ENCODE peak calls at places on chromosomes 1 and 21, in five cellular contexts. J is GM12878, L is SK-N-SH, U is endothelial cell of umbilical vein, Q is breast epithelium. M is an unnamed sample.

GRCh38 chr1:2151252-2151651 is 43.3 kb downstream of the FAAP20 start:
- DNase-seq in J (no peak), L (no peak), U (no peak), Q (no peak), M (no peak)

GRCh38 chr1:184407816-184408510 is 21.1 kb downstream of the C1orf21 start:
- DNase-seq in J (no peak), L (no peak), U (no peak), Q (no peak), M (no peak)

GRCh38 chr1:17665950-17666720 is 89.0 kb upstream of the ACTL8 start:
- DNase-seq in J (no peak), L (no peak), U (no peak), Q (no peak), M (no peak)

GRCh38 chr1:161905269-161905884 is 118.3 kb downstream of the OLFML2B start:
- DNase-seq in J (no peak), L (peak), U (peak), Q (no peak), M (no peak)

GRCh38 chr1:25028910-25029599 is 99.0 kb upstream of the RUNX3 start:
- DNase-seq in J (no peak), L (no peak), U (no peak), Q (no peak), M (peak)

GRCh38 chr1:154715385-154715784 is 107.4 kb upstream of the ADAR start:
- DNase-seq in J (no peak), L (no peak), U (no peak), Q (no peak), M (no peak)

GRCh38 chr1:114551400-114551799 is 30.0 kb downstream of the BCAS2 start:
- DNase-seq in J (no peak), L (no peak), U (no peak), Q (no peak), M (no peak)

GRCh38 chr21:27189870-27190269 is 223.0 kb upstream of the ADAMTS5 start:
- DNase-seq in J (no peak), L (no peak), U (no peak), Q (no peak), M (no peak)

GRCh38 chr1:1349256-1350012 is at the start of gene DVL1:
- DNase-seq in J (no peak), L (peak), U (peak), Q (no peak), M (peak)

GRCh38 chr1:26950602-26951001 is 9.7 kb downstream of the KDF1 start:
- DNase-seq in J (no peak), L (no peak), U (no peak), Q (no peak), M (no peak)

GRCh38 chr1:30682396-30683275 is 40.7 kb downstream of the MATN1 start:
- DNase-seq in J (no peak), L (no peak), U (no peak), Q (peak), M (no peak)

GRCh38 chr1:45327644-45328515 is 1.2 kb downstream of the HPDL start:
- DNase-seq in J (no peak), L (peak), U (no peak), Q (no peak), M (no peak)

GRCh38 chr1:198167436-198167934 is 10.7 kb downstream of the NEK7 start:
- DNase-seq in J (peak), L (no peak), U (peak), Q (no peak), M (no peak)

GRCh38 chr1:115781343-115781742 is 12.8 kb upstream of the CASQ2 start:
- DNase-seq in J (no peak), L (no peak), U (no peak), Q (no peak), M (no peak)

GRCh38 chr1:32500387-32501209 is 35.7 kb downstream of the ZBTB8B start:
- DNase-seq in J (no peak), L (peak), U (peak), Q (peak), M (peak)

GRCh38 chr1:167821969-167822685 is 91.8 kb downstream of the ADCY10 start:
- DNase-seq in J (no peak), L (no peak), U (no peak), Q (no peak), M (no peak)

GRCh38 chr1:16618719-16619118 is 5.4 kb upstream of the NBPF1 start:
- DNase-seq in J (no peak), L (peak), U (no peak), Q (peak), M (no peak)

DNA sequence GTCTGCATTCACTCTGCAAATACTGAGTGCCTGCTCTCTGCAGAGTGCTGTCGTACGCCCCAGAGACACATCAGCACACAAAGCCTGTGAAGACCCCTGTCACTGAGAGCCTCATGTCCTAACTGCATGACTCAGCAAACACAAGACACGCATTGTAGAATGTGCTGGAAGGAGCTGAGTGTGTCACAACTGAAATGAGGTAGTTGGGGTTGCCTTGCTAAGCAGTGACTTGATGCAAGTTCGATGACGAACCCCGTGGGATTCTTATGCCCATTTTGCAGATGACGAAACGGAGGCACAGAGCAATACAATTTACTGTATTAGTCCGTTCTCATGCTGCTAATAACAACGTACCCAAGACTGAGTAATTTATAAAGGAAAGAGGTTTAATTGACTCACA is 65.1 kb downstream of the RIPK4 start:
- DNase-seq in J (no peak), L (no peak), U (no peak), Q (no peak), M (no peak)
- TF ChIP-seq POLR2AphosphoS5 in J (no peak), L (no peak), U (no peak), Q (no peak), M (no peak)

GRCh38 chr1:234208791-234209190 is 164.5 kb upstream of the COA6 start:
- DNase-seq in J (no peak), L (no peak), U (no peak), Q (no peak), M (no peak)

GRCh38 chr1:234206651-234207284 is 166.5 kb upstream of the COA6 start:
- DNase-seq in J (no peak), L (no peak), U (no peak), Q (peak), M (no peak)

GRCh38 chr1:234201600-234201999 is 171.7 kb upstream of the COA6 start:
- DNase-seq in J (no peak), L (no peak), U (no peak), Q (no peak), M (no peak)

GRCh38 chr1:234208351-234208750 is 164.9 kb upstream of the COA6 start:
- DNase-seq in J (no peak), L (no peak), U (no peak), Q (no peak), M (no peak)

GRCh38 chr1:234205966-234206365 is 167.3 kb upstream of the COA6 start:
- DNase-seq in J (no peak), L (no peak), U (no peak), Q (no peak), M (no peak)
- TF ChIP-seq POLR2AphosphoS5 in J (no peak), L (no peak), U (no peak), Q (no peak), M (no peak)

GRCh38 chr1:39646232-39647081 is 7.0 kb upstream of the HEYL start:
- DNase-seq in J (no peak), L (peak), U (no peak), Q (no peak), M (no peak)
- TF ChIP-seq POLR2AphosphoS5 in J (no peak), L (no peak), U (no peak), Q (no peak), M (no peak)

GRCh38 chr1:158076461-158076860 is 83.0 kb downstream of the KIRREL1 start:
- DNase-seq in J (no peak), L (no peak), U (no peak), Q (no peak), M (no peak)

GRCh38 chr1:158078569-158079080 is 85.2 kb downstream of the KIRREL1 start:
- DNase-seq in J (no peak), L (no peak), U (no peak), Q (no peak), M (no peak)

GRCh38 chr1:158075078-158075477 is 81.6 kb downstream of the KIRREL1 start:
- DNase-seq in J (no peak), L (no peak), U (no peak), Q (no peak), M (no peak)

GRCh38 chr1:158077366-158078256 is 84.2 kb downstream of the KIRREL1 start:
- DNase-seq in J (no peak), L (no peak), U (no peak), Q (no peak), M (no peak)
- TF ChIP-seq POLR2AphosphoS5 in J (no peak), L (no peak), U (no peak), Q (no peak), M (no peak)

M was measured in GM12892.